ENCODE peak calls at places on chromosomes 6 and 20, in five cellular contexts. C is H1, D is H9, U is mesenchymal stem cell, H is trophoblast cell. B is an unnamed sample.

GRCh38 chr6:34462561-34462971 is 3.3 kb upstream of the PACSIN1 start:
- DNase-seq in C (peak; percentile 79), D (peak; percentile 90), U (peak; percentile 35), H (no peak), B (no peak)

GRCh38 chr6:37319156-37319555 is 34.6 kb upstream of the RNF8 start:
- DNase-seq in C (no peak), D (no peak), U (no peak), H (no peak), B (no peak)

GRCh38 chr20:1177680-1178079 is 7.1 kb downstream of the TMEM74B start:
- DNase-seq in C (peak; percentile 57), D (peak; percentile 80), U (peak; percentile 34), H (no peak), B (no peak)

GRCh38 chr20:46962452-46963195 is 68.0 kb downstream of the EYA2 start:
- DNase-seq in C (no peak), D (no peak), U (no peak), H (no peak), B (no peak)

GRCh38 chr6:120056085-120056484 is 706.5 kb upstream of the MAN1A1 start:
- DNase-seq in C (peak; percentile 70), D (peak; percentile 67), U (no peak), H (peak; percentile 11), B (no peak)

GRCh38 chr6:36700071-36700811 is 2.6 kb downstream of the RAB44 start:
- DNase-seq in C (no peak), D (no peak), U (no peak), H (no peak), B (no peak)

GRCh38 chr6:74066168-74066871 is 370.3 kb downstream of the CD109 start:
- DNase-seq in C (no peak), D (no peak), U (no peak), H (no peak), B (no peak)

GRCh38 chr20:40689100-40689942 is at the start of gene MAFB:
- DNase-seq in C (peak; percentile 90), D (peak; percentile 90), U (peak; percentile 93), H (peak; percentile 66), B (peak; percentile 91)

GRCh38 chr6:133896344-133896721 is 7.4 kb downstream of the TCF21 start:
- DNase-seq in C (no peak), D (no peak), U (no peak), H (no peak), B (no peak)

GRCh38 chr20:37450344-37450743 is 70.7 kb upstream of the NNAT start:
- DNase-seq in C (no peak), D (no peak), U (no peak), H (no peak), B (no peak)

GRCh38 chr6:38185752-38186151 is 366.2 kb downstream of the ZFAND3 start:
- DNase-seq in C (no peak), D (no peak), U (no peak), H (no peak), B (no peak)

GRCh38 chr20:19552144-19552895 is 205.7 kb upstream of the RIN2 start:
- DNase-seq in C (peak; percentile 59), D (peak; percentile 85), U (no peak), H (peak; percentile 70), B (peak; percentile 50)

GRCh38 chr6:41779336-41779735 is 364 bp downstream of the FRS3 start:
- DNase-seq in C (no peak), D (no peak), U (peak; percentile 8), H (no peak), B (no peak)

GRCh38 chr6:70884074-70884983 is 72.5 kb downstream of the B3GAT2 start:
- DNase-seq in C (peak; percentile 89), D (peak; percentile 78), U (peak; percentile 54), H (peak; percentile 42), B (peak; percentile 69)

GRCh38 chr20:43572891-43573290 is 14.1 kb downstream of the SGK2 start:
- DNase-seq in C (no peak), D (no peak), U (no peak), H (no peak), B (no peak)

GRCh38 chr6:100412872-100413271 is 51.8 kb downstream of the SIM1 start:
- DNase-seq in C (no peak), D (no peak), U (no peak), H (no peak), B (no peak)

GRCh38 chr6:136889271-136890193 is 32.6 kb upstream of the SLC35D3 start:
- DNase-seq in C (no peak), D (no peak), U (no peak), H (no peak), B (no peak)

GRCh38 chr6:40516429-40516828 is 70.7 kb downstream of the LRFN2 start:
- DNase-seq in C (no peak), D (no peak), U (no peak), H (no peak), B (no peak)

GRCh38 chr6:16471222-16471784 is 232.9 kb downstream of the GMPR start:
- DNase-seq in C (no peak), D (no peak), U (no peak), H (peak; percentile 37), B (no peak)
- H2BK12ac ChIP-seq in C (no peak overlapping the region), D (no peak overlapping the region), U (no peak overlapping the region), H (no peak overlapping the region), B (no peak overlapping the region)

DNA sequence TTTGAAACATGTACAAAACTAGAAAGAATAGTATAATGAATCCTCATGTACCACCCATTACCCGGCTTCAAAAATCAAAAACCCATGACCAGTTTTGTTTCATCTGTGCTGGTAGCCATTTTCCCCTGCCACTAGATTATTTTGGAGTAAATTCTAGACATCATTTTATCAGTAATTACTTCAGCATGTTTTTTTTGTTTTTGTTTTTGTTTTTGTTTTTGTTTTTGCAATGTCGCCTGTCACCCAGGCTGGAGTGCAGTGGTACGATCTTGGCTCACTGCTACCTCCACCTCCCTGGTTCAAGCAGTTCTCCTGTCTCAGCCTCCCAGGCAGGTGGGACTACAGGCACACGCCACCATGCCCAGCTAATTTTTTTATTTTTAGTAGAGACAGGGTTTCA is 8.0 kb upstream of the PKIG start:
- DNase-seq in C (no peak), D (no peak), U (no peak), H (no peak), B (no peak)
- H2BK12ac ChIP-seq in C (no peak overlapping the region), D (no peak overlapping the region), U (no peak overlapping the region), H (no peak overlapping the region), B (no peak overlapping the region)

GRCh38 chr20:23686046-23686750 is 2.6 kb downstream of the CST4 start:
- DNase-seq in C (peak; percentile 33), D (peak; percentile 22), U (no peak), H (no peak), B (no peak)
- H2BK12ac ChIP-seq in C (no peak overlapping the region), D (no peak overlapping the region), U (no peak overlapping the region), H (no peak overlapping the region), B (no peak overlapping the region)

GRCh38 chr20:35737865-35738333 is 4.2 kb downstream of the RBM39 start:
- DNase-seq in C (no peak), D (no peak), U (no peak), H (no peak), B (no peak)
- H2BK12ac ChIP-seq in C (no peak overlapping the region), D (no peak overlapping the region), U (no peak overlapping the region), H (no peak overlapping the region), B (no peak overlapping the region)

GRCh38 chr6:3812596-3812995 is 36.6 kb upstream of the FAM50B start:
- DNase-seq in C (no peak), D (no peak), U (no peak), H (no peak), B (no peak)
- H2BK12ac ChIP-seq in C (no peak overlapping the region), D (no peak overlapping the region), U (no peak overlapping the region), H (peak overlapping the region; percentile 58), B (no peak overlapping the region)

GRCh38 chr6:150410395-150410794 is 41.6 kb downstream of the IYD start:
- DNase-seq in C (no peak), D (no peak), U (no peak), H (no peak), B (no peak)

GRCh38 chr6:150412221-150412620 is 43.4 kb downstream of the IYD start:
- DNase-seq in C (no peak), D (no peak), U (no peak), H (no peak), B (no peak)

GRCh38 chr6:150408842-150409241 is 40.0 kb downstream of the IYD start:
- DNase-seq in C (no peak), D (no peak), U (no peak), H (no peak), B (no peak)

GRCh38 chr6:150410906-150411305 is 42.1 kb downstream of the IYD start:
- DNase-seq in C (no peak), D (no peak), U (no peak), H (no peak), B (no peak)

DNA sequence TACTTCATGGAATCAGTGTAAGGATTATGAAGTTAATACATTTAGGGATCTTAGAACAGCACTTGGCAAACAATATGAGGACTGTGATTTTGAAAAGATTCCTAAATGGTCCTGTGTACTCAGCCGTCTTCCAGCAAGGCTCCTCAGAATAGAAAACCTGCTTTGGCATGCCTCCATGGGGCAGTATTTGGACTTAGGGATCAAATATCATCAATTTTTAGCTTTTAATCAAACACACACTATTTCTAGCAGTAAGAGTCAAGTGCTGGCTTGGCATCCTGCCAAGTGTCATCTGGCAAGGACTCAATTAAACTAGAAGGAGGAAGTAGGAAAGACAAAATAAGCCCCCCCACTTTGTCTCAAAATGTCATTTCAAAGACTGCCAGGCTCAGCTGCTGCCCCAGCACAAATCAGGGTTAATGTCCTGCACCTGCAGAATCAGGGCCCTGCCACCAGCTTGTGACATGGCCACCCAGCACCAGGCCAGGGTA is 40.8 kb downstream of the IYD start:
- DNase-seq in C (no peak), D (no peak), U (no peak), H (no peak), B (no peak)
- H2BK12ac ChIP-seq in C (no peak overlapping the region), D (no peak overlapping the region), U (no peak overlapping the region), H (no peak overlapping the region), B (no peak overlapping the region)

GRCh38 chr6:109094351-109095035 is at the start of gene SESN1:
- DNase-seq in C (peak; percentile 86), D (peak; percentile 91), U (peak; percentile 99), H (peak; percentile 92), B (peak; percentile 96)
- H2BK12ac ChIP-seq in C (no peak within 1 kb of the TSS), D (no peak within 1 kb of the TSS), U (peak within 1 kb of the TSS; percentile 66), H (no peak within 1 kb of the TSS), B (no peak within 1 kb of the TSS)

GRCh38 chr20:3749087-3749688 is 16.7 kb downstream of the HSPA12B start:
- DNase-seq in C (no peak), D (no peak), U (no peak), H (no peak), B (no peak)

GRCh38 chr20:3749689-3750639 is 17.5 kb downstream of the HSPA12B start:
- DNase-seq in C (peak; percentile 94), D (peak; percentile 86), U (peak; percentile 41), H (no peak), B (peak; percentile 64)

GRCh38 chr20:3747471-3747870 is 15.0 kb downstream of the HSPA12B start:
- DNase-seq in C (no peak), D (no peak), U (no peak), H (no peak), B (no peak)

GRCh38 chr20:3745686-3746173 is 13.2 kb downstream of the HSPA12B start:
- DNase-seq in C (peak; percentile 63), D (peak; percentile 48), U (no peak), H (no peak), B (no peak)

DNA sequence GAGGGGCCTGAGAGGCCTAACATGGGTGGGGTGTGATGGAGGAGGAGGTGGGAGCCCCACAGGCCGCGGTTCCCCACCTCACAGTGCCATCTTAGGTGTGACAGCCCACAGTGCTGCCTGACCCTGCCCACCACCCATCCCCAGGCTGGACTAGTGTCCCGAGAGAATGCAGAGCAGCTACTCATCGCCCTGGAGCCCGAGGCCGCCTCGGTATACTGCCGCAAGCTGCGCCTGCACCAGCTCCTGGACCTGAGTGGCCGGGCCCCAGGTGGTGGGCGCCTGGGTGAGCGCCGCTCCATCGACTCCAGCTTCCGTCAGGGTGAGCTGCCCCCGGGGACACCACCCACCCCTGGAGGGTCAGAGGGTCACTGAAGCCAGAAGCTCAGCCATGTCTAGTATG is 15.6 kb downstream of the HSPA12B start:
- DNase-seq in C (no peak), D (no peak), U (no peak), H (no peak), B (no peak)
- H2BK12ac ChIP-seq in C (no peak overlapping the region), D (no peak overlapping the region), U (no peak overlapping the region), H (no peak overlapping the region), B (no peak overlapping the region)